ENCODE peak calls at places on chromosomes 13 and 19, in nine cellular contexts. U, C, B, V, Z, T, G, F and E are unnamed samples.

GRCh38 chr19:2330632-2331284 is 2.3 kb downstream of the SPPL2B start:
- DNase-seq in F (peak), V (no peak), Z (peak), U (no peak), B (peak), T (no peak), G (no peak), C (no peak), E (no peak)

GRCh38 chr13:29937836-29938235 is 87.4 kb upstream of the UBL3 start:
- DNase-seq in Z (no peak), U (no peak), F (no peak), T (no peak), C (no peak), G (no peak), V (no peak), B (no peak), E (no peak)

GRCh38 chr19:19448238-19448544 is 42.7 kb downstream of the GATAD2A start:
- DNase-seq in U (no peak), G (no peak), F (no peak), C (no peak), T (no peak), Z (no peak), B (peak), V (no peak), E (no peak)

GRCh38 chr13:26050568-26051230 is 1.1 kb downstream of the SHISA2 start:
- DNase-seq in B (peak), U (no peak), T (no peak), F (peak), V (peak), G (no peak), Z (no peak), C (no peak), E (no peak)

GRCh38 chr13:36862002-36862706 is 43.1 kb downstream of the RFXAP start:
- DNase-seq in T (no peak), F (no peak), U (no peak), Z (no peak), G (no peak), B (no peak), V (no peak), C (no peak), E (no peak)

GRCh38 chr13:75481176-75482069 is 546 bp downstream of the TBC1D4 start:
- DNase-seq in Z (peak), B (peak), C (peak), F (peak), T (no peak), V (no peak), G (peak), U (no peak), E (peak)

GRCh38 chr13:107025991-107026390 is 458.1 kb upstream of the ARGLU1 start:
- DNase-seq in U (peak), C (no peak), V (no peak), T (no peak), Z (no peak), G (peak), B (no peak), F (no peak), E (no peak)

GRCh38 chr19:30009013-30009412 is 67.0 kb downstream of the URI1 start:
- DNase-seq in U (no peak), T (no peak), F (no peak), G (no peak), Z (no peak), C (no peak), B (no peak), V (no peak), E (no peak)

GRCh38 chr13:90500569-90500968 is 846.9 kb upstream of the MIR17HG start:
- DNase-seq in B (no peak), C (no peak), G (no peak), Z (no peak), U (no peak), F (no peak), V (no peak), T (no peak), E (no peak)

GRCh38 chr13:38656699-38657098 is 30.2 kb upstream of the FREM2 start:
- DNase-seq in Z (no peak), F (no peak), U (no peak), B (no peak), G (no peak), V (no peak), C (no peak), T (no peak), E (no peak)

GRCh38 chr13:61255035-61255796 is 160.4 kb downstream of the PCDH20 start:
- DNase-seq in C (no peak), B (no peak), G (no peak), V (no peak), Z (no peak), F (peak), U (no peak), T (peak), E (no peak)

GRCh38 chr13:34647379-34647778 is 294.7 kb upstream of the NBEA start:
- DNase-seq in G (no peak), F (no peak), Z (no peak), T (no peak), C (no peak), B (no peak), U (no peak), V (peak), E (no peak)

GRCh38 chr19:38685666-38686529 is 38.4 kb downstream of the ACTN4 start:
- DNase-seq in U (no peak), Z (no peak), V (no peak), B (no peak), F (peak), T (peak), C (no peak), G (no peak), E (no peak)
- TF ChIP-seq POLR2AphosphoS5 in U (no peak), Z (no peak), V (peak), B (no peak), F (no peak), T (no peak), C (no peak), G (no peak), E (no peak)

GRCh38 chr19:1189419-1189818 is 15.4 kb upstream of the SBNO2 start:
- DNase-seq in Z (no peak), U (no peak), C (no peak), B (no peak), V (no peak), T (peak), F (no peak), G (no peak), E (no peak)

GRCh38 chr19:1182068-1182467 is 8.0 kb upstream of the SBNO2 start:
- DNase-seq in V (no peak), C (no peak), U (no peak), G (no peak), Z (no peak), B (no peak), T (no peak), F (no peak), E (no peak)

GRCh38 chr19:1182727-1183126 is 8.7 kb upstream of the SBNO2 start:
- DNase-seq in V (no peak), C (no peak), T (no peak), Z (no peak), F (no peak), G (no peak), U (no peak), B (no peak), E (no peak)

GRCh38 chr19:1181606-1182005 is 7.5 kb upstream of the SBNO2 start:
- DNase-seq in G (peak), U (peak), Z (peak), T (no peak), F (no peak), C (no peak), B (peak), V (no peak), E (no peak)

GRCh38 chr19:1183543-1184172 is 9.6 kb upstream of the SBNO2 start:
- DNase-seq in F (no peak), B (peak), T (peak), G (no peak), C (no peak), Z (peak), U (peak), V (no peak), E (no peak)
- TF ChIP-seq POLR2AphosphoS5 in F (no peak), B (no peak), T (peak), G (no peak), C (no peak), Z (no peak), U (no peak), V (no peak), E (no peak)

GRCh38 chr13:68745517-68745916 is 1362.1 kb upstream of the ATXN8OS start:
- DNase-seq in C (no peak), V (no peak), T (no peak), Z (no peak), F (no peak), U (no peak), B (no peak), G (no peak), E (no peak)
- TF ChIP-seq POLR2AphosphoS5 in C (no peak), V (no peak), T (no peak), Z (no peak), F (no peak), U (no peak), B (no peak), G (no peak), E (no peak)

GRCh38 chr13:113749507-113749906 is 9.5 kb upstream of the TMEM255B start:
- DNase-seq in U (no peak), Z (no peak), V (no peak), F (no peak), C (no peak), B (no peak), T (no peak), G (no peak), E (no peak)
- TF ChIP-seq POLR2AphosphoS5 in U (no peak), Z (no peak), V (no peak), F (no peak), C (no peak), B (no peak), T (no peak), G (no peak), E (no peak)

GRCh38 chr13:40070357-40070756 is 414.9 kb downstream of the COG6 start:
- DNase-seq in Z (no peak), C (no peak), T (no peak), B (no peak), U (no peak), F (no peak), V (no peak), G (no peak), E (no peak)

GRCh38 chr13:40064723-40065122 is 409.3 kb downstream of the COG6 start:
- DNase-seq in Z (no peak), V (no peak), B (no peak), T (no peak), U (no peak), G (no peak), C (no peak), F (no peak), E (no peak)

GRCh38 chr13:40074338-40074737 is 418.9 kb downstream of the COG6 start:
- DNase-seq in V (no peak), F (no peak), T (no peak), G (no peak), C (no peak), Z (no peak), U (no peak), B (no peak), E (no peak)

GRCh38 chr13:40072663-40073120 is 417.2 kb downstream of the COG6 start:
- DNase-seq in B (no peak), T (no peak), C (no peak), U (no peak), F (no peak), Z (no peak), G (no peak), V (no peak), E (no peak)

GRCh38 chr13:40069173-40070044 is 413.9 kb downstream of the COG6 start:
- DNase-seq in T (peak), F (peak), G (peak), B (no peak), V (peak), C (peak), U (peak), Z (peak), E (peak)
- TF ChIP-seq POLR2AphosphoS5 in T (no peak), F (no peak), G (peak), B (no peak), V (peak), C (no peak), U (peak), Z (no peak), E (no peak)

DNA sequence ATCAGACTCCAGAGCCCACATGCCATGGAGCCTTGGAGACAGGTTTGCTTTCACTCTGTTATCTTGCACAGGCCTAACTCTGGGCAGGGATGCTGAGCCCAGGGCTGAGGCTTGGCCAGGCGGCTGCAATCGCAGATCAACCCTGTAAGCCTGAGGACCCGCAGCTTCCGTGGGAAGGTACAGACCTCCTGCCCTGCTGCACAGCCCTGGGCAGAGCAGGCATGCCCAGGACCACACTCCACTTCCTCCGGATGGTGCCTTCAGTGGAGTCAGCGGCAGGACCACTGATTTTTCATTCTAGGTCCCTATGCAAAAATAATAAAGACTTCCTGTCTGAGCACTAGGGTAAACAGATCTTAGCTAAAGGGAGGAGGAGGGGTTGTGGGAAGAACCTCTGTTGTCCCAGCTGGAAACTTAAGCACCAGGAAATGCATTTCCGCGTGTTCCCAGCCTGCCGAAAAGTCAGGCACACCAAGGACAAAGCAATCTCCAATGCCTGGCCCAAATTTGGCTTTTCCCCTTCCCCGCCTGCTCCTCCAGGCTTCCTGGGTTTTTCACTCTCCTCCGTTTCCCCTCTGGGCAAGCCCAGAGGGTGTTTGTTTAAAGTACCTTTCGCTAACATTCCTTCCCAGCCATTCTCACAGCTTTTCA is 87.3 kb downstream of the KCTD15 start:
- DNase-seq in Z (no peak), U (peak), V (no peak), G (no peak), T (no peak), B (no peak), C (no peak), F (peak), E (no peak)
- TF ChIP-seq POLR2AphosphoS5 in Z (no peak), U (no peak), V (no peak), G (no peak), T (no peak), B (peak), C (no peak), F (no peak), E (no peak)

DNA sequence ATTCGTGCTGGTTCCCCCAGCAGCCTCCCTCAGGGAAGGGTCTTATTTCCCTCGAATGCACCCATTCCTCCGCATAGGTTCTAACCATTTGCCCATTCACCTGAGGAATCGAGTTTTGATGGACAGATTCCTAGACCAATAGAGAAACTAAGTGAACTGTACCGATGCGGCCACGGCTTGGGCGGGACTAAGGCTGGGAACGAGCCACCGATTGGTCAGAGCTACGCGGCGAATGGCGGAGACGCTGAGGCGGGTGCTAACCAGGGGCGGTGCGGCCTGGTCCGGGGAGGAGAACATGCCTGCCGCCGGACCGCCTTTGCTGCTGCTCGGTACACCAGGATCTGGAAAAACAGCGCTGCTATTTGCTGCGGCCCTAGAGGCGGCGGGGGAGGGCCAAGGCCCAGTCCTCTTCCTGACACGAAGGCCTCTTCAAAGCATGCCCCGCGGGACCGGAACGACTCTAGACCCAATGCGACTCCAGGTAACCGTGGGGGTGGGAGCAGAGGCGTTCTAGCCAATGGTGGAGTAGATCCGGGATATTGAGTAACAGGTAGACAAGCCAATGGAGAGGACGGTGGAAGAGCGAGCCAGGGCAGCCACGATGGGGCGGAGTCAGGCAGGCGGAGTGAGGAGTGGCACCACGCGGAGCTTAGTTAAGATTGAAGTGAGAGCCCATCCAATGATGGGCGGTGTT is at the start of gene SWSAP1:
- DNase-seq in B (peak), U (peak), T (peak), F (peak), G (peak), C (peak), V (peak), Z (peak), E (peak)
- TF ChIP-seq POLR2AphosphoS5 in B (peak), U (peak), T (peak), F (peak), G (peak), C (peak), V (peak), Z (no peak), E (peak)

DNA sequence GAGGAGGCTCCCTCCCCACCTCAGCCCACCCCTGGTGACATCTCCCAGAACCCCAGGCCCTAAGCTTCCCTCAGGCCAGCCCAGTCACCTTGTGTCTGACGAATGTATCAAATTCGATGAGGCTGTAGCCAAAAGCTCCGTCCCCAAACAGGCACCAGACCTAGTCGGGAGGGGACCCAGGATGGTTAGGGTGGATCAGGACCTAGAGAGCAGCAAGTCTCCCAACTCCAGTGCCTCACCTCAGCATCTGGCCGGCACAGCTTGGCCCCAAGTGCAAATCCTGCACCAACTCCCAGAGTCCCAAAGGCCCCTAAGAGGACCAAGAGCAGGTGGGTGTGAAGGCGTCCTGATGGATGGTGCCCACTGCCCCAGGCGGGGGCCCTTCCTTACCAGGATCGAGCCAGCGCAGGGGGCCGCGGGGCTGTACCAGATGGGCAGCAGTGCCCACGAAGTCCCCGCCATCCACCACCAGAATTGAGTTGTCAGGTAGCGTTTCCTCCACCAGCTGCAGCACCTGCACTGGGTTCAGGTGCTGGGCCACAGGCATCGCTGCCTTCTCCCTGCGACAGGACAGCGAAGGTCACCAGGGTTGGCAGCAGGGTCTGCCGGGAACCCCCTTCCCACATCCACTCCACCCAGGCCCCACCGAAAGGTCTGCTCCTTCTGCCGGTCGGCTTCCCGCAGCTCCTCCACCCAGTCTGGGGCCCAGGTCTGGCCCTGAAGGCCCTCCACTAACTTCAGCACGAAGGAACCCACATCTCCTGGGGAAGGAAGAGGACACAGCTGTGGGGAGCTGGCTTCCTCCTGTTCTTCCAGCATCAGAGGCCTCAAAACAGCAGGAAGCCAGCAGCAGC is 8.8 kb downstream of the SYDE1 start:
- DNase-seq in F (no peak), B (no peak), G (no peak), Z (no peak), V (no peak), C (no peak), U (no peak), T (no peak), E (no peak)
- TF ChIP-seq POLR2AphosphoS5 in F (peak), B (no peak), G (no peak), Z (peak), V (no peak), C (no peak), U (no peak), T (no peak), E (no peak)

GRCh38 chr19:38733493-38734175 is 10.6 kb downstream of the CAPN12 start:
- DNase-seq in U (no peak), F (no peak), Z (no peak), B (no peak), C (no peak), G (no peak), T (no peak), V (no peak), E (no peak)
- TF ChIP-seq POLR2AphosphoS5 in U (no peak), F (peak), Z (no peak), B (no peak), C (no peak), G (no peak), T (peak), V (no peak), E (no peak)

GRCh38 chr13:99990045-99990977 is 8.7 kb downstream of the ZIC2 start:
- DNase-seq in Z (no peak), F (peak), C (no peak), U (no peak), G (no peak), B (peak), T (no peak), V (peak), E (no peak)

GRCh38 chr13:99992376-99992775 is 10.8 kb downstream of the ZIC2 start:
- DNase-seq in Z (no peak), B (no peak), V (no peak), C (no peak), T (no peak), U (no peak), G (no peak), F (no peak), E (no peak)

GRCh38 chr13:99991806-99992242 is 10.2 kb downstream of the ZIC2 start:
- DNase-seq in T (no peak), C (no peak), G (no peak), F (peak), B (peak), U (no peak), V (no peak), Z (no peak), E (no peak)

GRCh38 chr13:99989376-99990044 is 7.9 kb downstream of the ZIC2 start:
- DNase-seq in T (no peak), U (no peak), C (no peak), G (no peak), Z (no peak), V (peak), B (peak), F (peak), E (no peak)

GRCh38 chr13:99991013-99991805 is 9.6 kb downstream of the ZIC2 start:
- DNase-seq in G (no peak), F (peak), U (no peak), T (no peak), V (peak), Z (no peak), C (no peak), B (peak), E (no peak)
- TF ChIP-seq POLR2AphosphoS5 in G (no peak), F (no peak), U (no peak), T (no peak), V (no peak), Z (no peak), C (no peak), B (no peak), E (no peak)